ENCODE peak calls at places on chromosomes 7 and 10, in four cellular contexts. E is right lobe of liver, J is brain microvascular endothelial cell, D is GM23338. M is an unnamed sample.

GRCh38 chr7:44307301-44307900 is 18.0 kb downstream of the CAMK2B start:
- DNase-seq in D (peak; percentile 62), E (no peak), J (peak; percentile 20), M (peak; percentile 51)

GRCh38 chr7:65463184-65463583 is 89.5 kb downstream of the ZNF92 start:
- DNase-seq in E (no peak), D (no peak), J (no peak), M (no peak)

GRCh38 chr7:138358850-138359341 is 101.2 kb upstream of the TRIM24 start:
- DNase-seq in J (no peak), D (no peak), E (no peak), M (no peak)

GRCh38 chr7:158828343-158829020 is 827 bp downstream of the ESYT2 start:
- DNase-seq in E (peak; percentile 75), J (no peak), D (peak; percentile 71), M (no peak)

GRCh38 chr7:145884716-145885514 is 231.7 kb upstream of the CNTNAP2 start:
- DNase-seq in D (no peak), E (no peak), J (peak; percentile 3), M (no peak)

GRCh38 chr7:106058925-106059324 is 53.2 kb downstream of the SYPL1 start:
- DNase-seq in D (no peak), J (no peak), E (no peak), M (no peak)

GRCh38 chr7:55344840-55345239 is 20.3 kb upstream of the LANCL2 start:
- DNase-seq in D (peak; percentile 59), J (no peak), E (no peak), M (no peak)

GRCh38 chr7:131302876-131303707 is 24.6 kb upstream of the MKLN1 start:
- DNase-seq in E (no peak), D (peak; percentile 69), J (no peak), M (no peak)

GRCh38 chr10:59606551-59606961 is 103.1 kb downstream of the SLC16A9 start:
- DNase-seq in D (no peak), J (peak; percentile 13), E (no peak), M (no peak)

GRCh38 chr10:111137587-111137986 is 60.8 kb downstream of the ADRA2A start:
- DNase-seq in E (no peak), D (no peak), J (no peak), M (no peak)

GRCh38 chr7:101624246-101625000 is 4.7 kb downstream of the MYL10 start:
- DNase-seq in E (no peak), D (peak; percentile 87), J (no peak), M (no peak)

GRCh38 chr7:8277394-8277982 is 15.5 kb upstream of the ICA1 start:
- DNase-seq in E (no peak), D (peak; percentile 83), J (no peak), M (no peak)

GRCh38 chr10:87705339-87705738 is 45.7 kb downstream of the PAPSS2 start:
- DNase-seq in E (no peak), D (no peak), J (no peak), M (no peak)

GRCh38 chr10:32050145-32050544 is 6.1 kb downstream of the KIF5B start:
- DNase-seq in D (peak; percentile 50), J (no peak), E (no peak), M (no peak)

GRCh38 chr7:1715331-1715625 is 45.2 kb downstream of the ELFN1 start:
- DNase-seq in J (no peak), D (no peak), E (no peak), M (no peak)

GRCh38 chr7:1714583-1715330 is 44.7 kb downstream of the ELFN1 start:
- DNase-seq in D (no peak), E (no peak), J (no peak), M (no peak)

GRCh38 chr7:1713502-1714484 is 43.7 kb downstream of the ELFN1 start:
- DNase-seq in J (no peak), D (peak; percentile 73), E (peak; percentile 93), M (no peak)

GRCh38 chr7:1710936-1711335 is 40.9 kb downstream of the ELFN1 start:
- DNase-seq in D (no peak), J (no peak), E (peak; percentile 14), M (no peak)

DNA sequence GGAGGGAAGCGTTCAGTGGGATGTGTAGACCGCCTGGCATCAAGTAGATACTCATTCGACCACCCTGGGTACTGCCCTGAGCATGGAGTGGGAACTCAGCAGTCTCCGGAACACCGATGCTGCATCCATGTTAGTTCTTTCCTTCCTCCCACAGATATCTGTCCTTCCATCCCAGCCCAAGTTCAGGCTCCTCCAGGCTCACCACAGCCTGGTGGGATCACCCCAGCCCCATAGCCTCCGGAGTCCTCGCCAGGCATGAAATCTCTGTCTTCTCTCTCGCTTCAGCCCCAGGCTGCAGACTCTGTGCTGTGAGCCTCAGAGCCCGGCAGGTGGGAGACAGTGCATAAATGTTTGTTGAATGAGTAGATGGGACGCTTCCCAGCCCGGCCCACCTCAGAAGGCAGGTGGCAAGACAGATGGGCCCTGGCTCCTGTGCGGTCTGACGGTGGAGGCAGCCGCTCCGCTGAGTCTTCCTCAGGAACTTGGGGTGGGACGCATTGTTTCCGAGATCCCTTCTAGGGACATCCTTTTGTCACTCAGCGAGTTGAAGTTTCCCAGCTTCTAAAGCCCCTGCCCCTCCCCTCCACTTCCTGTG is 42.9 kb downstream of the ELFN1 start:
- DNase-seq in E (peak; percentile 56), D (no peak), J (no peak), M (no peak)
- H3K36me3 ChIP-seq in E (no peaks in the 10 kb centered on the region), D (peaks cover 3% of the 10 kb centered on the region), J (no peaks in the 10 kb centered on the region), M (no peaks in the 10 kb centered on the region)

GRCh38 chr10:79292789-79293746 is 54.2 kb upstream of the PPIF start:
- DNase-seq in D (peak; percentile 66), E (no peak), J (no peak), M (no peak)
- H3K36me3 ChIP-seq in D (no peaks in the 10 kb centered on the region), E (peaks cover 3% of the 10 kb centered on the region), J (peaks cover 49% of the 10 kb centered on the region), M (peaks cover 93% of the 10 kb centered on the region)

GRCh38 chr10:33187427-33187999 is 147.0 kb downstream of the NRP1 start:
- DNase-seq in J (no peak), D (peak; percentile 53), E (no peak), M (no peak)

GRCh38 chr10:33189373-33189772 is 145.1 kb downstream of the NRP1 start:
- DNase-seq in J (no peak), D (no peak), E (no peak), M (no peak)

GRCh38 chr10:33193057-33193866 is 141.2 kb downstream of the NRP1 start:
- DNase-seq in D (peak; percentile 92), J (peak; percentile 87), E (peak; percentile 84), M (peak; percentile 80)

GRCh38 chr10:33193867-33194521 is 140.5 kb downstream of the NRP1 start:
- DNase-seq in D (no peak), J (peak; percentile 62), E (no peak), M (no peak)

GRCh38 chr10:33190406-33190805 is 144.1 kb downstream of the NRP1 start:
- DNase-seq in J (no peak), D (no peak), E (no peak), M (no peak)
- H3K36me3 ChIP-seq in J (peaks cover 49% of the 10 kb centered on the region), D (no peaks in the 10 kb centered on the region), E (no peaks in the 10 kb centered on the region), M (peaks cover 73% of the 10 kb centered on the region)

GRCh38 chr10:122227754-122228153 is 43.3 kb upstream of the BTBD16 start:
- DNase-seq in J (no peak), E (no peak), D (no peak), M (no peak)
- H3K36me3 ChIP-seq in J (peaks cover 19% of the 10 kb centered on the region), E (peaks cover 3% of the 10 kb centered on the region), D (peaks cover 31% of the 10 kb centered on the region), M (peaks cover 15% of the 10 kb centered on the region)